ENCODE peak calls at places on chromosomes 6 and 20, in nine cellular contexts. Y is cardiac fibroblast, V is body of pancreas, D is heart left ventricle, Q is vagina, U is left ventricle myocardium inferior, S is Caco-2, H is PC-9, T is suprapubic skin. P is an unnamed sample.

GRCh38 chr20:53032021-53033001 is 60.2 kb downstream of the TSHZ2 start:
- DNase-seq in Y (peak), V (no peak), D (no peak), Q (no peak), U (no peak), S (no peak), H (no peak), T (no peak), P (no peak)

GRCh38 chr6:119521251-119521650 is 171.7 kb upstream of the MAN1A1 start:
- DNase-seq in Y (no peak), V (no peak), D (no peak), Q (no peak), U (no peak), S (no peak), H (no peak), T (no peak), P (no peak)

GRCh38 chr20:9838035-9838377 is 870 bp downstream of the PAK5 start:
- DNase-seq in Y (no peak), V (no peak), D (no peak), Q (no peak), U (no peak), S (no peak), H (no peak), T (no peak), P (no peak)

GRCh38 chr20:51802170-51802745 is at the start of gene SALL4:
- DNase-seq in Y (no peak), V (peak), D (no peak), Q (no peak), U (no peak), S (peak), H (no peak), T (no peak), P (no peak)

GRCh38 chr6:27862396-27863061 is 49.7 kb downstream of the OR2B2 start:
- DNase-seq in Y (no peak), V (no peak), D (no peak), Q (no peak), U (no peak), S (no peak), H (no peak), T (no peak), P (peak)

GRCh38 chr20:37755665-37756064 is 61.8 kb downstream of the CTNNBL1 start:
- DNase-seq in Y (no peak), V (no peak), D (peak), Q (no peak), U (peak), S (no peak), H (no peak), T (no peak), P (peak)

GRCh38 chr6:6474170-6474920 is 114.2 kb upstream of the LY86 start:
- DNase-seq in Y (no peak), V (no peak), D (peak), Q (no peak), U (peak), S (no peak), H (no peak), T (no peak), P (no peak)

GRCh38 chr6:53731906-53732636 is 62.7 kb upstream of the LRRC1 start:
- DNase-seq in Y (no peak), V (no peak), D (no peak), Q (no peak), U (no peak), S (no peak), H (no peak), T (no peak), P (no peak)

GRCh38 chr6:169539176-169539897 is 162.5 kb downstream of the WDR27 start:
- DNase-seq in Y (peak), V (no peak), D (no peak), Q (no peak), U (no peak), S (no peak), H (no peak), T (no peak), P (peak)

GRCh38 chr20:32764000-32764960 is 2.1 kb downstream of the DNMT3B start:
- DNase-seq in Y (no peak), V (no peak), D (no peak), Q (no peak), U (no peak), S (no peak), H (no peak), T (no peak), P (no peak)

GRCh38 chr6:147285087-147285855 is 81.1 kb downstream of the STXBP5 start:
- DNase-seq in Y (peak), V (no peak), D (no peak), Q (no peak), U (no peak), S (no peak), H (no peak), T (no peak), P (peak)

GRCh38 chr6:154404791-154405400 is 48.3 kb upstream of the IPCEF1 start:
- DNase-seq in Y (peak), V (no peak), D (no peak), Q (no peak), U (no peak), S (no peak), H (peak), T (no peak), P (peak)

GRCh38 chr20:37838769-37839431 is 64.0 kb upstream of the VSTM2L start:
- DNase-seq in Y (no peak), V (no peak), D (no peak), Q (no peak), U (no peak), S (no peak), H (no peak), T (no peak), P (no peak)

GRCh38 chr6:160523223-160523622 is 140.9 kb downstream of the LPA start:
- DNase-seq in Y (no peak), V (no peak), D (no peak), Q (no peak), U (no peak), S (no peak), H (no peak), T (no peak), P (no peak)

GRCh38 chr6:166614171-166614583 is 12.9 kb downstream of the RPS6KA2 start:
- DNase-seq in Y (no peak), V (no peak), D (no peak), Q (no peak), U (no peak), S (no peak), H (no peak), T (no peak), P (no peak)
- H3K4me3 ChIP-seq in Y (no peak), V (no peak), D (no peak), Q (no peak), U (no peak), S (no peak), H (no peak), T (no peak), P (no peak)

DNA sequence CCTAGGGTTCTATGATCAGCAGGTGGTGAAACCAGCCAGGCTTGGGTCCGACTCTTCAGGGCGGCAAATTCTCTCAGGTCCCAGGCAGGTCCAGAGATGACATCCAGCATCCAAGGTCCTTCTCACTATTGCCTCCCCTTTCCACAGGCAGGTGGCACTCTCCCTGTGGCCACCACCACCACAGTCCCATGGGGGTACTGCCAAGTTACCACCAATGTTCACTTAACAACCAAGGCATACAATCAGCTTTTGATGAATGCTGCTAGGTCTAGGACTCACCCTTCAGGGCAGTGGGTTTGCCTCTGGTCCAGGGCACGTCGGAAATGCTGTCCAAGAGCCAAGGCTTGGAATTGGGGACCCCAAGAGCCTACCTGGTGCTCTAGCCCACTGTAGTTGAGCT is 40.4 kb upstream of the UTRN start:
- DNase-seq in Y (no peak), V (no peak), D (no peak), Q (no peak), U (no peak), S (no peak), H (no peak), T (no peak), P (no peak)
- TF ChIP-seq CTCF in Y (no peak), V (no peak), D (no peak), Q (no peak), U (no peak), S (no peak), H (no peak), T (no peak), P (no peak)

GRCh38 chr20:57785061-57785460 is 75.2 kb upstream of the PMEPA1 start:
- DNase-seq in Y (no peak), V (no peak), D (no peak), Q (no peak), U (no peak), S (peak), H (no peak), T (peak), P (no peak)
- H3K4me3 ChIP-seq in Y (no peak), V (no peak), D (no peak), Q (no peak), U (no peak), S (no peak), H (no peak), T (no peak), P (no peak)

GRCh38 chr6:89950446-89950845 is 56.2 kb downstream of the GJA10 start:
- DNase-seq in Y (no peak), V (no peak), D (no peak), Q (no peak), U (no peak), S (no peak), H (no peak), T (no peak), P (no peak)

GRCh38 chr6:89950879-89951391 is 56.7 kb downstream of the GJA10 start:
- DNase-seq in Y (peak), V (no peak), D (no peak), Q (no peak), U (no peak), S (peak), H (no peak), T (no peak), P (no peak)

GRCh38 chr6:89952696-89953095 is 58.4 kb downstream of the GJA10 start:
- DNase-seq in Y (peak), V (no peak), D (no peak), Q (no peak), U (no peak), S (no peak), H (no peak), T (no peak), P (peak)

GRCh38 chr6:89952361-89952680 is 58.1 kb downstream of the GJA10 start:
- DNase-seq in Y (no peak), V (no peak), D (no peak), Q (no peak), U (no peak), S (no peak), H (no peak), T (no peak), P (no peak)

DNA sequence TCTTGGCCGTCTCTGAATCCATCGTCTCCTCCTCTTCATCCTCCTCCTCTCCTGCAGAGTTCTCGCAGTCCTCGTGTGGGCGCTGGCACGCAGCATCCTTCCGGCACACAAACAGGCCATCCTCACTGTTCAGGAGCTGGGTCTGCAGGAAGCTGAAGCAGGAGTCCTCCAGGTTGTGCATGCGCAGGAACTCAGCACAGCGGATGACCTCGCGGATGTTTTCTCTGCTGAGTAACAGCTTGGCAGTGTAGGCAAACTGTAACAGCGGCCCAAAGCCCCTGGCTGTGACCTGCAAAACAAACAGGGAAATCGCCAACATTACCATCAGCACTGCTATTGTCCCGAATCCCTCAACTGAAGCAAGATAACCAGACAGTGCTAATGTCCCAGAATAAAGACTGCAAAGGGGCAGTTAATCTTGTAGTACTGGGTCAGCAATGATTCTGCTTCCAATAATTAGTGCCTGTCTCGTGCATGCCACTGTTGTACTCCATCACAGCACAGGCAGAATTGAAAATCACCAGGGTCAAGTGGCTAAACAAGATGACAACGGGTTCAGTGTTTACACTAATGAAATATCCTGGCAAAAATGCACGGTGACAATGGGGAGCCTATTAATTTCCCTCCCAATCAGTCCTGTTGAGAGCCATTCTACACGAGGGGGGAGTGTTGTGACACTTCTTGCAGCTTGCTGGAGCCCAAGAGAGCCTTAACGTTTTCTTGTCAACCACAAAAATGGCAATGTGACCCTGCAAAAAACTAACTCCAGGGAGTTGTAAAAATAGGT is 57.5 kb downstream of the GJA10 start:
- DNase-seq in Y (peak), V (no peak), D (no peak), Q (no peak), U (no peak), S (no peak), H (no peak), T (no peak), P (no peak)
- TF ChIP-seq CTCF in Y (no peak), V (no peak), D (no peak), Q (no peak), U (no peak), S (no peak), H (no peak), T (no peak), P (no peak)

DNA sequence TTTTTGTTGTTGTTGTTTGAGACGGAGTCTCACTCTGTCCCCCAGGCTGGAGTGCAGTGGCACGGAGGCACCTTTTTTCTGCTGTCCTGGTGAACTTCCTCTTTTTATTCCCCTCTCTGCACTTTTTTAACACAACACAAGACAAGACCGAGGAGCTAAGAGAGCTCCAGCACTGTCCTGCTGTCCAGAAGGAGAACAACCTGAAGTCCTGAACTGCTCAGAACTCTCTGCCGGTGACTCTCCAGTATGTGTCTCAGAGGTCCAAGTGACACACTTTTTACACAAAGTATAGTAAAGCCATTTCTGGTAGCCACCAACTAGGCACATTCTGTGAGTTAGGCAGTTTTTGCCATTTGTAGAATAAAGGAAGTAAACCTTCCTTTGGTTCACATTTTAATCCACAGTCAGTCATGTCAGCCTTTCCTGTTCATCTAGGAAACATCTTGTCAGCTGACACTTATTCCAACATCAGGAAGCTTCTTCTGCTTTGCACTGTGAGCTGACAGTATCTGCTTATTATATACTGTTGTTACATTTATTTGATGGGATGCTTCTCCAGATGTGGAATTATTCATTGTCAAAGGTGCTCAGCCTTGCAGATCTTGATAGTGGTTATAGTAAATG is 28.1 kb upstream of the TXNDC5 start:
- DNase-seq in Y (no peak), V (no peak), D (no peak), Q (no peak), U (no peak), S (no peak), H (no peak), T (no peak), P (no peak)
- H3K4me3 ChIP-seq in Y (no peak), V (no peak), D (no peak), Q (no peak), U (no peak), S (no peak), H (no peak), T (no peak), P (no peak)

GRCh38 chr6:79404261-79404660 is 133.0 kb downstream of the LCA5 start:
- DNase-seq in Y (no peak), V (no peak), D (no peak), Q (no peak), U (no peak), S (no peak), H (no peak), T (no peak), P (no peak)
- TF ChIP-seq CTCF in Y (no peak), V (no peak), D (no peak), Q (no peak), U (no peak), S (no peak), H (no peak), T (no peak), P (no peak)

GRCh38 chr6:37139223-37139962 is 30.6 kb upstream of the PIM1 start:
- DNase-seq in Y (peak), V (no peak), D (no peak), Q (no peak), U (no peak), S (no peak), H (peak), T (no peak), P (no peak)

GRCh38 chr6:37136821-37137200 is 33.1 kb upstream of the PIM1 start:
- DNase-seq in Y (no peak), V (no peak), D (no peak), Q (no peak), U (no peak), S (no peak), H (no peak), T (no peak), P (no peak)

GRCh38 chr6:37137881-37138568 is 31.9 kb upstream of the PIM1 start:
- DNase-seq in Y (peak), V (no peak), D (no peak), Q (no peak), U (no peak), S (peak), H (peak), T (no peak), P (peak)

GRCh38 chr6:37135835-37136694 is 33.9 kb upstream of the PIM1 start:
- DNase-seq in Y (peak), V (no peak), D (no peak), Q (no peak), U (no peak), S (no peak), H (peak), T (no peak), P (no peak)

DNA sequence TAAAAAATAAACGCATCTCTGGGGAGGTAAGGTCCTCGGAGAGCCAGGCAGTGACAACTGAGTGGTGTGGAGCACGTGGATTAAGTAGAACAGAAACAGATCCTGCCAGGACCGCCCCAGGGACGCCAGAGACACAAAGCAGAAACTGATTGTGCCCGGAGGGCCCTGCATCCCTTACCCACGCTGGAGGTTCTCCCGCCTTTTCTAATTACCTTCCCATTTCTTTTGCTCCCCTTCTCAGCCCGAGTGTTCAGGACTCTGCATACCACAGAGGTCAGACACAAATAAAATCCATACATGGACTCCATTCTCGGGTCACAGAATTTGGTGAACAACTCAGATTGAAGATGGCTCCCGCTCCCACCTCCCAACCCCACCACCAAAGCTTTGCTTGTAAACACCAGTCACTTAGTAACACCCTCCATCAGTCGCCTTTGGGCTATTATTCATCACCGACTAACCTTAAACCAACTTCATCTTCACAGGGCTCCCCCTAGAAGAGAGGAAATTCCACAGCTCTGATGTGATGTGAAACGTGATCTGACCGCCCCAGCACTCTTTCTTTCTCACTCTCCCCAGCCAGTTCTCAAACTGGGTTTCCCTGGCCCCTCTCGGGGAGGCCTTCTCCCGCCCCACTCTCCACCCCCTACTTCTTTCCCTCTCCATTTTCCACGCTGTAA is 32.6 kb upstream of the PIM1 start:
- DNase-seq in Y (peak), V (no peak), D (peak), Q (no peak), U (no peak), S (peak), H (peak), T (no peak), P (peak)
- H3K4me3 ChIP-seq in Y (peak), V (no peak), D (no peak), Q (no peak), U (no peak), S (peak), H (peak), T (no peak), P (no peak)